ENCODE peak calls at places on chromosomes 12 and 14, in four cellular contexts. Y is suprapubic skin, U is sigmoid colon, M is HCT116. I is an unnamed sample.

GRCh38 chr14:25032092-25032784 is 17.7 kb downstream of the STXBP6 start:
- DNase-seq in Y (no peak), U (no peak), M (no peak), I (no peak)

GRCh38 chr12:123113038-123113437 is 37.9 kb downstream of the PITPNM2 start:
- DNase-seq in Y (no peak), U (no peak), M (no peak), I (no peak)

GRCh38 chr12:114473717-114474116 is 67.8 kb upstream of the TBX5 start:
- DNase-seq in Y (no peak), U (no peak), M (no peak), I (no peak)

GRCh38 chr12:23628836-23629235 is 320.6 kb downstream of the SOX5 start:
- DNase-seq in Y (no peak), U (no peak), M (no peak), I (no peak)

GRCh38 chr14:103679351-103679750 is 35.9 kb downstream of the XRCC3 start:
- DNase-seq in Y (no peak), U (no peak), M (peak), I (peak)

GRCh38 chr14:57391609-57392195 is 1.3 kb downstream of the NAA30 start:
- DNase-seq in Y (no peak), U (no peak), M (no peak), I (no peak)

GRCh38 chr14:87813691-87814090 is 179.3 kb downstream of the GALC start:
- DNase-seq in Y (no peak), U (no peak), M (no peak), I (no peak)

GRCh38 chr14:24053548-24054323 is 1.9 kb downstream of the CARMIL3 start:
- DNase-seq in Y (peak), U (peak), M (no peak), I (no peak)

GRCh38 chr12:121391619-121392324 is 8.1 kb upstream of the RNF34 start:
- DNase-seq in Y (no peak), U (no peak), M (no peak), I (no peak)

GRCh38 chr12:131783915-131784541 is 44.2 kb upstream of the MMP17 start:
- DNase-seq in Y (no peak), U (peak), M (peak), I (no peak)

GRCh38 chr14:50831704-50832130 is 755 bp upstream of the NIN start:
- DNase-seq in Y (no peak), U (no peak), M (no peak), I (no peak)

GRCh38 chr12:47757840-47758583 is 668 bp downstream of the RAPGEF3 start:
- DNase-seq in Y (no peak), U (no peak), M (no peak), I (peak)

GRCh38 chr14:99968931-99969330 is 96.3 kb upstream of the EVL start:
- DNase-seq in Y (no peak), U (no peak), M (no peak), I (no peak)

GRCh38 chr14:99969673-99970322 is 95.4 kb upstream of the EVL start:
- DNase-seq in Y (no peak), U (no peak), M (no peak), I (no peak)

GRCh38 chr14:99972748-99973466 is 92.3 kb upstream of the EVL start:
- DNase-seq in Y (no peak), U (no peak), M (no peak), I (no peak)

GRCh38 chr14:99971929-99972747 is 93.1 kb upstream of the EVL start:
- DNase-seq in Y (no peak), U (no peak), M (no peak), I (peak)

DNA sequence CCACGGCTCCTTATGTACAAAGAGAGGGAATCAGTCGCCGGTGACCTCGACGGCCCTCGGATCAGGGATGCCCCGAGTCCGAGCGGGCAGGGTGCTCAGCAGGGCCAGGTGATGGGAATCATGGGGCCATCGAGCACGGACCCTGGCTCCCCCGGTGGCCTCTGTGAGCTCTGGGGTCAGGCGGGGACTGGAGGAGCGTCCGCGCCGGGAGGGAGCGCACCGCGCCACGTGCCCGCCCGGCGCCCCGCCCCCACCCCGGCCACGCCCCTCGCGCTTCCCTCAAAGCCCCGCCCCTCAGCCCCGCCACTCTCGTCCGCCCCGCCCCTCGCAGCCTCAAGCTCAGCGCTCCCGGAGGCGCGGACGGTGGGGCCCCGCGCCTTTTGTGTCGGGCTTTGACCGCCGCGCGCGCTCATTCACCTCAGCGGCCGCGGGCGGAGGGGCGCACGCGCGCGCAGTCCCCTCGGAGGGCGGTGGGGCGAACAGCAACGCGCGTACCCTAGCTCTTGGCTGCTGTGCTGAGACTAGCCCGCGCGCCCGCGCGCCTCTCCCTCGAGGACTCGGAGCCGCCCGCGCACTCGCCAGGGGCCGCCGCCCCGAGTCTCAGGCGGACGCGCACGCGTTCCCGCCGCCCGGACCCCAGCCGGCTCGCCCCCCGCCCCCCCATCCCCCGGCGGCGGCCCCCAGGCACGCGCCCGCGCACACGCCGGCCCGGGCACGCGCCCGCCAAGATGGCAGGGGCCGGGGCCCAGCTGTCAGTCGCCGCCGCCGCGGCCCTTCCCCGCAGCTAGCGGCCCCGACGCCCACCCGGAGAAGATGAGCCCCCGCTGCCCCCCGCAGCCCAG is 93.9 kb upstream of the EVL start:
- DNase-seq in Y (peak), U (peak), M (peak), I (peak)
- H3K27ac ChIP-seq in Y (peak), U (peak), M (peak), I (peak)

DNA sequence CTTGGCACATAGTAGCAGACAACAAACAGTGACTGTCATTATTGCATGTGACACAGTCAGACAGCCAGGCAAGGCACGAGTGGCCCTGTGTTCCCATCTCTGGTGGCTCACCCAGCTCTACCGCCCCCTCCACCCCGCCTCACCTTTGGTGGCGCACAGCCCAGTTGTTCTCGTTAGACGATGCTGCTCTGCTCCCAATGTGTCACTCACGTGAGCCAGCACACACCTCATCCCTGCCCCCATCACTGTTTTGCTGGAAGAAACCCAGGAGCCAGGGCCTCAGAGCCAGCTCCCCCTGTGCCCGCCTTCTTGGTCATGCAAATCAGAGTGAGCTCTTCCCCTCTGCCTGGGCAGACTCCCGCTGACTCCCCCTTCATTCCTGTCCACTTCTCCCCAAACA is 113.4 kb downstream of the CALM1 start:
- DNase-seq in Y (no peak), U (peak), M (no peak), I (no peak)
- TF ChIP-seq POLR2AphosphoS5 in Y (no peak), U (peak), M (no peak), I (no peak)

GRCh38 chr12:56632701-56633464 is 2.8 kb upstream of the BAZ2A start:
- DNase-seq in Y (no peak), U (no peak), M (no peak), I (no peak)
- H3K4me3 ChIP-seq in Y (peak), U (no peak), M (peak), I (no peak)

DNA sequence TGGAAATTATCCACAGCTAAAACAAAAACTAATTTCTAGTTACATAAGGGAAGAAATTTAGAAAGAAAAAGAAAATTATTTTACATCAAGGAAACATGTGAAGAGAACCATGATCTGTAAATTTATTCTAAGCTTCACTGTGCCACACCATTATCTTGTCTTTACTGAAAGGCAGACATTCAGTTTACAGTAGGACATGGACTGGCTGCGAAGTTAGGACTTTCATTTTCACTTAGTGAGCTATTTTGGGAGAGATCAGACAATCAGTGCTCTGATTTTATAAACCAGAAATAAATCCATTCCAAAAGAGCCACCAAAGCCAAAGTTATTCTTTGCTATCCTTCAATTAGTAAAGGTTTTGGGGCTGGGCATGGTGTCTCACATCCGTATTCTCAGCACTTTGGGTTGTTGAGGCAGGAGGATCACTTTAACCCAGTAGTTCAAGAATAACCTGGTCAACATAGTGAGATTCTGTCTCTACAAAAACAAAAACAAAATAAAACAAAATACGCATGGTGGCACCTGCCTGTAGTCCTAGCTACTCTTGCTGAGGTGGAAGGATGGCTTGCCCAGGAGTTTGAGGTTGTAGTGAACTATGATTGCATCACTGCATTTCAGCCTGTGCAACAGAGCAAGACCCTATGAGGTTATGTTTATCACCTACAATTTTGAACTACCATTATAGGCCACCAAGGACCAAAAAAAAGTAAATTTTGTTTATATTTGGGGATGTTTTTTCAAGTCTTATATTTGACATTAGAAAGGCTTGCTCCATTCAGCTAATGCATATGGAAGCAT is 1084.8 kb upstream of the ATXN7L3B start:
- DNase-seq in Y (no peak), U (no peak), M (no peak), I (no peak)
- H3K27ac ChIP-seq in Y (no peak), U (no peak), M (no peak), I (no peak)

DNA sequence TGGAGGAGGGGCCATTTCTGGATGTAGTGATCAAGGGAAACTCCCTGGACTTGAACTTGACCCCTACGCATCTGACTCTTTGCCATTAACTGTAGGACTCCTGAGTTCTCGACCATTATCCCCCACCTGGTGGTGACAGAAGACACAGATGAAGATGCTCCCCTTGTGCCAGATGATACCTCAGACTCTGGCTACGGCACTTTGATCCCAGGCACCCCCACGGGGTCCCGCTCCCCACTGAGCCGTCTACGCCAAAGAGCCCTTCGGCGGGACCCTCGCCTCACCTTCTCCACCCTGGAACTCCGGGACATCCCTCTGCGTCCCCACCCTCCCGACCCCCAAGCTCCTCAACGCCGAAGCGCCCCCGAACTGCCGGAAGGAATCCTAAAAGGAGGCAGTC is 14.7 kb downstream of the TNFRSF1A start:
- DNase-seq in Y (no peak), U (no peak), M (no peak), I (peak)
- TF ChIP-seq POLR2AphosphoS5 in Y (no peak), U (no peak), M (peak), I (peak)